ENCODE peak calls at places on chromosomes 4 and X, in seven cellular contexts. N, Q, I, Z, T, C and O are unnamed samples. For H3K4me1, the result is how much of the 10 kb centered on the place peaks cover.

GRCh38 chrX:119763175-119763574 is 4.8 kb downstream of the SOWAHD start:
- DNase-seq in N (peak), Q (peak), I (no peak), Z (no peak), T (no peak), C (no peak), O (peak)

GRCh38 chr4:120446051-120446567 is 379.5 kb upstream of the MAD2L1 start:
- DNase-seq in N (no peak), Q (no peak), I (no peak), Z (no peak), T (no peak), C (no peak), O (no peak)

GRCh38 chr4:158769175-158769831 is 477 bp downstream of the FNIP2 start:
- DNase-seq in N (no peak), Q (peak), I (peak), Z (peak), T (peak), C (peak), O (no peak)

GRCh38 chrX:15465896-15466651 is 27.1 kb downstream of the PIR start:
- DNase-seq in N (peak), Q (peak), I (no peak), Z (no peak), T (no peak), C (no peak), O (no peak)

GRCh38 chrX:40504801-40505605 is 75.8 kb upstream of the ATP6AP2 start:
- DNase-seq in N (peak), Q (peak), I (no peak), Z (no peak), T (no peak), C (no peak), O (peak)

GRCh38 chr4:152073738-152074137 is 312.9 kb upstream of the GATB start:
- DNase-seq in N (peak), Q (peak), I (peak), Z (no peak), T (peak), C (no peak), O (peak)

GRCh38 chrX:98380556-98380955 is 1496.8 kb downstream of the RPA4 start:
- DNase-seq in N (no peak), Q (peak), I (no peak), Z (no peak), T (no peak), C (no peak), O (no peak)

GRCh38 chr4:75494563-75494962 is 19.6 kb downstream of the RCHY1 start:
- DNase-seq in N (peak), Q (no peak), I (no peak), Z (no peak), T (no peak), C (no peak), O (peak)

GRCh38 chr4:40190465-40190864 is 6.4 kb upstream of the RHOH start:
- DNase-seq in N (no peak), Q (no peak), I (no peak), Z (no peak), T (no peak), C (no peak), O (no peak)
- H3K4me1 ChIP-seq in N (under half), Q (under half), I (under half), Z (under half), T (under half), C (under half), O (under half)

GRCh38 chrX:281166-281999 is at the start of gene PLCXD1:
- DNase-seq in N (peak), Q (peak), I (peak), Z (no peak), T (peak), C (peak), O (no peak)
- H3K4me3 ChIP-seq in N (peak), Q (peak), I (peak), Z (peak), T (peak), C (peak), O (peak)

DNA sequence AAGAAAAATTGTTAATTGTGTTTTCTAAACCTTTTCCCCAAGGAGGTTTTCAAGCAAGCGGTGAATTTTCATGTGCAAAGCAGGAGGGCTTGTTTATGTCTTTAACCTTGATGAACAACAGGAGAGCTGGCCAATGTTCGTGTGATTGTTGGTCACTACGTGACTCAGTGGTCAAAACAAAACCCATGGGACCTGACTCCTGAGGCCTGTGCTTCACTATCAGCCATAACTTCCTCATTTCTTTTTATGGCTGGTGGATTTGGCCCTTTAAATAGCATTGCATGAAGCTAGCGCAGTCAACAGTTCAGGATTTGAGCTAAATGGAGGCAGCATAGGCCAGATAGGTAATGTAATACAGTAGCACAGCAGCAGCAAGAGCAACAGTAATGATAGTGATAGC is 80.5 kb downstream of the MID1IP1 start:
- DNase-seq in N (no peak), Q (no peak), I (no peak), Z (no peak), T (no peak), C (no peak), O (no peak)
- H3K4me1 ChIP-seq in N (under half), Q (under half), I (under half), Z (under half), T (under half), C (under half), O (under half)

GRCh38 chr4:794911-795725 is 30.8 kb downstream of the CPLX1 start:
- DNase-seq in N (no peak), Q (no peak), I (peak), Z (no peak), T (no peak), C (no peak), O (no peak)
- H3K4me3 ChIP-seq in N (no peak), Q (no peak), I (peak), Z (peak), T (no peak), C (peak), O (no peak)

GRCh38 chr4:153160856-153161598 is 43.2 kb upstream of the TRIM2 start:
- DNase-seq in N (no peak), Q (no peak), I (no peak), Z (no peak), T (no peak), C (no peak), O (no peak)

GRCh38 chr4:153161599-153161971 is 42.7 kb upstream of the TRIM2 start:
- DNase-seq in N (peak), Q (no peak), I (no peak), Z (no peak), T (no peak), C (no peak), O (peak)

GRCh38 chr4:153156263-153156662 is 48.0 kb upstream of the TRIM2 start:
- DNase-seq in N (no peak), Q (peak), I (no peak), Z (no peak), T (no peak), C (no peak), O (no peak)

GRCh38 chr4:153159728-153160221 is 44.5 kb upstream of the TRIM2 start:
- DNase-seq in N (peak), Q (no peak), I (no peak), Z (no peak), T (no peak), C (no peak), O (peak)

DNA sequence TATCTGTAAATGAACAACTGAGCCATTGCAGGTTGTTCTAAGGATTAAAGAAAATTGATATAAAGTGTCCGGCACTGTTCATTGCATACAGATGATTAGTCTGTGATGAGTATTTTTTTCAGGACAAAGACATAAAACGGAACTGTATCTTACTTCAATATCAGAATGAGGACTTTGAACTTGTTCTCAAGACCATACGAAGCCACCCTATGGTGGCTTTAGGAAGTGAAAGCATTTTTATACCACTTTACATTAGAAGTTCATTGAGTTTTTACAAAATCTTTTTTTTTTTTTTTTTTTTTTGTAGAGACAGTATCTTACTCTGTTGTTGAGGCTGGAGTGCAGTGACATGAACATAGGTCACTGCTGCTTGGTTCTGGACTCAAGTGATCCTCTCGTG is 45.2 kb upstream of the TRIM2 start:
- DNase-seq in N (no peak), Q (no peak), I (no peak), Z (no peak), T (no peak), C (no peak), O (no peak)
- H3K4me1 ChIP-seq in N (under half), Q (under half), I (under half), Z (under half), T (under half), C (under half), O (under half)

DNA sequence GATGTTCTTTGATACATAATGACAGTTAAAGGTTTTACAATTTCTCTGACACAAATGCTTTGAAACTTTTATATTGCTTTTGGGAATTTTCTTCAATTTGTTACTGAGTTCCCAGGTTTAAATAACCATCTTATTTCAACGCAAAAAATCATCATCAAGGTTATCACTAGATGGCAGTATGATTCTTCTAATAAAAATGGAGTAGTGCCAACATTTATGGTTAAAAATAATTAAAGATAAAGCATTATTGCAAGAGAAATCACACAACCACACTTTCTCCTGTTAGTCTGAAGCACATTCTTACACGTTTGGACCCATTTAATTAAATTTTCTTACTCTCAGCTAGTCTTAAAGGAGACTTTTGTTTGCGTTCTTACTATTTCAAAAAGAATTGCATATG is 611.3 kb upstream of the CPXCR1 start:
- DNase-seq in N (no peak), Q (peak), I (no peak), Z (no peak), T (no peak), C (no peak), O (no peak)
- H3K4me3 ChIP-seq in N (no peak), Q (no peak), I (no peak), Z (no peak), T (no peak), C (no peak), O (no peak)

GRCh38 chr4:86967798-86968197 is 33.0 kb downstream of the AFF1 start:
- DNase-seq in N (peak), Q (no peak), I (no peak), Z (no peak), T (no peak), C (no peak), O (peak)
- H3K4me1 ChIP-seq in N (under half), Q (under half), I (half or more), Z (under half), T (under half), C (half or more), O (under half)

DNA sequence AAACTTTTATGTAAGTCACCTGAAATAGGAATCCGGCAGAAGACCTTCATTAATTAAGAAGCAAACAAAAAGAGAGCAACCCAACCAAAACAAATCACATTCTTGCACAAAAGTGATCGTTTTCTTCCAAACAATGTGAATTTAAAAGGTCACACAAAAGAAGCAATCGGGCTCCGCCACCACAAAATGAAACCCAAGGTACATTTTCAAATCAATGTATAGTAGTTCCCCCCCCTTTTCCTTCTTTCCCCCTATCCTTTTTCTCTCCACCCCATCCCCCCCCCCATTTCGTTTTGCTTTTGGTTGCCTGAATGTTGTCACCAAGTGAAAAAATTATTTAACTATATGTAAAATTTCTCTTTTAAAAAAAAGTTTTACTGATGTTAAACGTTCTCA is 2.2 kb downstream of the MAB21L2 start:
- DNase-seq in N (no peak), Q (no peak), I (no peak), Z (no peak), T (no peak), C (no peak), O (no peak)
- H3K4me3 ChIP-seq in N (peak), Q (no peak), I (no peak), Z (peak), T (peak), C (no peak), O (peak)

DNA sequence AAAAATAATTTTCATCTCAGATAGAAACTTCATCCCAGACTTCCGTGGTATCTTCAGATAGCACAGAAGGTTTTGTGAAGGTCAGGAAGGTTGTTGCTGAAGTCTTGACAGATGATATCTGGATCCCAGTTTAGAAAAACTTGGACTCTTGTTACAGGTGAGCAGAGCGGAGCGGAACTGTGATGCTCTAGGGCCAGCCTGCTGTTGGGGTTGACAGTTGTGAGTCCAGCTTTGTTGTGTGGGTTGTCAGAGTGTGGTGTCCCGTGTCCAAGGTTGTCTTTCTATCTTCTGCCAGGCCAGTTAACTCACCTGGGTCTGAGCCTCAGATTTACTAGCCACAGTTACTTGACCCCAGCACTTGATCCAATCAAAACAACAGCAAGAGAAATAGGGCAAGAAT is 3.9 kb downstream of the SNX25 start:
- DNase-seq in N (no peak), Q (no peak), I (no peak), Z (no peak), T (no peak), C (no peak), O (no peak)
- H3K4me1 ChIP-seq in N (under half), Q (under half), I (under half), Z (under half), T (under half), C (half or more), O (under half)